ENCODE peak calls at places on chromosomes 2 and 18, in nine cellular contexts. H, B, R, G, I, Z, D, T and N are unnamed samples. For H3K4me1, the result is how much of the 10 kb centered on the place peaks cover.

GRCh38 chr2:50118951-50119702 is 912.8 kb downstream of the NRXN1 start:
- DNase-seq in H (no peak), B (no peak), R (no peak), G (no peak), I (no peak), Z (no peak), D (no peak), T (no peak), N (no peak)

GRCh38 chr2:25074826-25075225 is 33.0 kb downstream of the EFR3B start:
- DNase-seq in H (no peak), B (no peak), R (no peak), G (no peak), I (no peak), Z (no peak), D (no peak), T (no peak), N (no peak)

GRCh38 chr18:76573325-76574025 is 78.4 kb upstream of the ZNF516 start:
- DNase-seq in H (peak), B (no peak), R (no peak), G (no peak), I (no peak), Z (no peak), D (peak), T (no peak), N (no peak)

GRCh38 chr2:95374916-95375471 is 27.5 kb upstream of the FAHD2A start:
- DNase-seq in H (no peak), B (no peak), R (peak), G (no peak), I (no peak), Z (no peak), D (no peak), T (no peak), N (no peak)

GRCh38 chr18:66083078-66083477 is 332.3 kb downstream of the CDH7 start:
- DNase-seq in H (no peak), B (no peak), R (no peak), G (no peak), I (no peak), Z (no peak), D (no peak), T (no peak), N (no peak)

GRCh38 chr18:57780318-57781127 is 22.6 kb downstream of the ATP8B1 start:
- DNase-seq in H (no peak), B (peak), R (no peak), G (no peak), I (no peak), Z (no peak), D (no peak), T (no peak), N (peak)

GRCh38 chr2:160918909-160919503 is 241.2 kb upstream of the TANK start:
- DNase-seq in H (peak), B (peak), R (peak), G (peak), I (peak), Z (peak), D (peak), T (peak), N (peak)

GRCh38 chr2:157897106-157897971 is 21.2 kb upstream of the ACVR1 start:
- DNase-seq in H (no peak), B (no peak), R (no peak), G (no peak), I (no peak), Z (no peak), D (no peak), T (no peak), N (no peak)

GRCh38 chr2:224440988-224441387 is 39.1 kb upstream of the FAM124B start:
- DNase-seq in H (no peak), B (no peak), R (no peak), G (no peak), I (no peak), Z (no peak), D (no peak), T (no peak), N (no peak)

GRCh38 chr2:223314831-223315230 is 262.8 kb downstream of the KCNE4 start:
- DNase-seq in H (no peak), B (no peak), R (no peak), G (no peak), I (no peak), Z (no peak), D (no peak), T (no peak), N (no peak)

GRCh38 chr2:235719146-235719942 is 225.5 kb downstream of the AGAP1 start:
- DNase-seq in H (no peak), B (no peak), R (no peak), G (no peak), I (no peak), Z (no peak), D (no peak), T (no peak), N (no peak)

GRCh38 chr2:145980318-145980717 is 1460.4 kb upstream of the ZEB2 start:
- DNase-seq in H (no peak), B (no peak), R (no peak), G (no peak), I (no peak), Z (no peak), D (no peak), T (no peak), N (no peak)

GRCh38 chr2:150309681-150310080 is 177.8 kb downstream of the RND3 start:
- DNase-seq in H (peak), B (no peak), R (no peak), G (no peak), I (peak), Z (no peak), D (no peak), T (no peak), N (no peak)

GRCh38 chr2:223837290-223838061 is at the start of gene AP1S3:
- DNase-seq in H (peak), B (peak), R (peak), G (peak), I (peak), Z (peak), D (peak), T (peak), N (peak)

GRCh38 chr2:166314022-166314759 is 61.6 kb downstream of the SCN9A start:
- DNase-seq in H (no peak), B (no peak), R (no peak), G (no peak), I (no peak), Z (no peak), D (no peak), T (no peak), N (no peak)

GRCh38 chr18:68172842-68173549 is 541.9 kb downstream of the TMX3 start:
- DNase-seq in H (no peak), B (no peak), R (no peak), G (no peak), I (no peak), Z (no peak), D (no peak), T (no peak), N (no peak)

GRCh38 chr18:70380915-70381896 is 92.4 kb downstream of the SOCS6 start:
- DNase-seq in H (no peak), B (peak), R (no peak), G (no peak), I (peak), Z (peak), D (no peak), T (peak), N (no peak)

GRCh38 chr2:241363316-241363879 is 7.3 kb downstream of the FARP2 start:
- DNase-seq in H (no peak), B (no peak), R (no peak), G (no peak), I (no peak), Z (peak), D (no peak), T (no peak), N (no peak)

GRCh38 chr2:145751634-145752033 is 1231.7 kb upstream of the ZEB2 start:
- DNase-seq in H (no peak), B (no peak), R (no peak), G (no peak), I (no peak), Z (no peak), D (no peak), T (no peak), N (no peak)

GRCh38 chr2:168105127-168105683 is 142.2 kb downstream of the STK39 start:
- DNase-seq in H (no peak), B (no peak), R (no peak), G (no peak), I (no peak), Z (no peak), D (no peak), T (no peak), N (no peak)

GRCh38 chr18:77071711-77072292 is 60.8 kb downstream of the MBP start:
- DNase-seq in H (peak), B (no peak), R (no peak), G (no peak), I (no peak), Z (peak), D (no peak), T (no peak), N (peak)

GRCh38 chr2:232386740-232387450 is 8.3 kb downstream of the ALPP start:
- DNase-seq in H (peak), B (no peak), R (no peak), G (no peak), I (no peak), Z (no peak), D (no peak), T (peak), N (no peak)

GRCh38 chr2:172655838-172656573 is 79.6 kb upstream of the RAPGEF4 start:
- DNase-seq in H (no peak), B (no peak), R (no peak), G (no peak), I (no peak), Z (no peak), D (no peak), T (no peak), N (no peak)

GRCh38 chr2:231124833-231125232 is at the start of gene HTR2B:
- DNase-seq in H (no peak), B (no peak), R (no peak), G (no peak), I (no peak), Z (no peak), D (no peak), T (peak), N (peak)

GRCh38 chr2:128187032-128187654 is 96.1 kb downstream of the UGGT1 start:
- DNase-seq in H (no peak), B (no peak), R (no peak), G (no peak), I (no peak), Z (peak), D (no peak), T (no peak), N (no peak)

GRCh38 chr18:79825913-79826312 is 28.2 kb downstream of the KCNG2 start:
- DNase-seq in H (no peak), B (peak), R (peak), G (no peak), I (no peak), Z (no peak), D (no peak), T (no peak), N (no peak)

GRCh38 chr2:101325425-101325824 is 16.9 kb upstream of the RNF149 start:
- DNase-seq in H (no peak), B (no peak), R (no peak), G (no peak), I (no peak), Z (no peak), D (no peak), T (no peak), N (no peak)

GRCh38 chr2:108841506-108841905 is 54.9 kb downstream of the CCDC138 start:
- DNase-seq in H (no peak), B (no peak), R (no peak), G (no peak), I (no peak), Z (no peak), D (no peak), T (no peak), N (no peak)

GRCh38 chr2:10720983-10721343 is 467 bp upstream of the ATP6V1C2 start:
- DNase-seq in H (no peak), B (no peak), R (no peak), G (no peak), I (no peak), Z (no peak), D (no peak), T (no peak), N (no peak)
- H3K4me3 ChIP-seq in H (peak), B (peak), R (peak), G (peak), I (peak), Z (no peak), D (peak), T (peak), N (no peak)

DNA sequence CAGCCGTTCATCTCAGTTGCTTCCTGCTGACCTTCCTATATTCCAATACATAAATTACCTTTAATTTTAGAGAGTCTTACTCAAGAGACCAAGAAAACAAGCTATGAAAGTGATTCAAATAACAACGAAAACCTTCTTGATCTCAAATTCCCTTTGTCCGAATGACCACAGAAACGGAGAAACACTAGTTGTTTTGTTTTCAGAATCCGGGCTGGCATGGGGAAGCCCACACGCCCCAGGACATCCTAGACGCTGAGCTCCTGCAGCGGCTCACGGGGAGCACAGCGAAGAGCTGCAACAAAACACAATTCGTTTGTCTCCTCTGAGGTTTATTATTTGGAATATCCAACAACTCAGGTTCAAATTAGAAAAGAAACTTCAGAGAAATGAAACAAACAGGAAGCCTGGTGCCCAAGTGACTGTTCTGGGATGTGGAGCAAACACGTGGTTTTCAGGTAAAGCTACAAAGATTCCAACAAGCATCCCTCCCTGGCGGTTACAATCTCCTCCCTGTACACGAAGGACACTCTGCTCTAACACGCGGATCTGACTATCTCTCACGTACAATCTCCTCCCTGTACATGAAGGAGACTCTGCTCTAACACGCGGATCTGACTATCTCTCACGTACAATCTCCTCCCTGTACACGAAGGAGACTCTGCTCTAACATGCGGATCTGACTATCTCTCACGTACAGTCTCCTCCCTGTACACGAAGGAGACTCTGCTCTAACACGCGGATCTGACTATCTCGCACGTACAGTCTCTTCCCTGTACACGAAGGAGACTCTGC is 237.5 kb downstream of the TWIST2 start:
- DNase-seq in H (no peak), B (no peak), R (no peak), G (no peak), I (no peak), Z (no peak), D (no peak), T (no peak), N (no peak)
- H3K4me1 ChIP-seq in H (under half), B (under half), R (under half), G (under half), I (under half), Z (under half), D (under half), T (under half), N (under half)

GRCh38 chr2:29212009-29212408 is 96.8 kb downstream of the CLIP4 start:
- DNase-seq in H (no peak), B (no peak), R (no peak), G (no peak), I (no peak), Z (no peak), D (no peak), T (no peak), N (no peak)
- TF ChIP-seq CTCF in H (no peak), B (no peak), R (no peak), G (peak), I (no peak), Z (no peak), D (no peak), T (no peak), N (no peak)

GRCh38 chr2:229714080-229714735 is at the start of gene DNER:
- DNase-seq in H (peak), B (no peak), R (no peak), G (no peak), I (peak), Z (peak), D (peak), T (peak), N (no peak)
- H3K4me3 ChIP-seq in H (peak), B (peak), R (peak), G (peak), I (peak), Z (no peak), D (peak), T (peak), N (peak)

GRCh38 chr2:217903142-217903858 is 99.5 kb downstream of the TNS1 start:
- DNase-seq in H (no peak), B (no peak), R (no peak), G (no peak), I (no peak), Z (no peak), D (no peak), T (no peak), N (no peak)
- H3K4me1 ChIP-seq in H (half or more), B (half or more), R (half or more), G (under half), I (under half), Z (half or more), D (under half), T (half or more), N (half or more)

GRCh38 chr2:144277622-144278354 is 242.1 kb downstream of the ZEB2 start:
- DNase-seq in H (no peak), B (no peak), R (no peak), G (no peak), I (no peak), Z (no peak), D (no peak), T (no peak), N (no peak)

GRCh38 chr2:144279165-144279564 is 240.8 kb downstream of the ZEB2 start:
- DNase-seq in H (no peak), B (no peak), R (no peak), G (no peak), I (no peak), Z (no peak), D (no peak), T (no peak), N (no peak)

GRCh38 chr2:144275340-144275739 is 244.6 kb downstream of the ZEB2 start:
- DNase-seq in H (no peak), B (no peak), R (no peak), G (no peak), I (no peak), Z (no peak), D (no peak), T (no peak), N (no peak)

GRCh38 chr2:144285324-144285723 is 234.6 kb downstream of the ZEB2 start:
- DNase-seq in H (no peak), B (no peak), R (no peak), G (no peak), I (no peak), Z (no peak), D (no peak), T (no peak), N (no peak)

DNA sequence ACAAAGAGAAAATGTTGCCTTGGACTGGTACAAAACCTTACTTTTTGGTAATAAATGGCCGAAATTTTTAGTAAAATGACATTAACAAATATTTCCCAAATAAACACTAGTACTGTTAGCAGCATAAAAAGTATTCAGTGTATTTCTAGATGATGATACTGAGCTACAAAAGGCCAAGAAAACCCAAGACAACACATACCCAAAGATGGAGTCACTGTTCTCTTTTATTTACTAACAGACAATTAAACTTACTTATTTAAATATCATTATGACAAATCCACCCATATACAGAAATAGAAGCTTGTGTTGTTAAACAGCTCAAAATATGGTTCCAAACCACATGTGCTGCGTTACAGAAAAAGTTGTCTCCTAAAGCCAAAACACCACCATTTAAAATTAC is 239.9 kb downstream of the ZEB2 start:
- DNase-seq in H (no peak), B (no peak), R (no peak), G (no peak), I (no peak), Z (no peak), D (no peak), T (no peak), N (no peak)
- TF ChIP-seq CTCF in H (no peak), B (no peak), R (no peak), G (no peak), I (no peak), Z (no peak), D (no peak), T (no peak), N (no peak)